ENCODE peak calls at places on chromosomes 2 and 18, in eight cellular contexts. One of them, this sample, is unnamed.

GRCh38 chr2:8543412-8544167 is 138.3 kb upstream of the ID2 start:
- DNase-seq in heart left ventricle: peak
- DNase-seq in nephron progenitor cell: no peak
- DNase-seq in neural progenitor cell: no peak
- DNase-seq in ovary: no peak
- DNase-seq in brain microvascular endothelial cell: peak
- DNase-seq in cardiac muscle cell: no peak
- DNase-seq in hepatocyte: no peak
- DNase-seq in this sample: peak

GRCh38 chr2:83191316-83191715 is 1267.8 kb downstream of the SUCLG1 start:
- DNase-seq in nephron progenitor cell: no peak
- DNase-seq in neural progenitor cell: no peak
- DNase-seq in heart left ventricle: no peak
- DNase-seq in cardiac muscle cell: no peak
- DNase-seq in ovary: no peak
- DNase-seq in hepatocyte: no peak
- DNase-seq in brain microvascular endothelial cell: peak
- DNase-seq in this sample: no peak

GRCh38 chr2:126513033-126513432 is 142.9 kb upstream of the GYPC start:
- DNase-seq in neural progenitor cell: no peak
- DNase-seq in ovary: no peak
- DNase-seq in nephron progenitor cell: no peak
- DNase-seq in hepatocyte: peak
- DNase-seq in cardiac muscle cell: no peak
- DNase-seq in heart left ventricle: no peak
- DNase-seq in brain microvascular endothelial cell: peak
- DNase-seq in this sample: peak

GRCh38 chr18:59810183-59810582 is 89.6 kb upstream of the PMAIP1 start:
- DNase-seq in ovary: no peak
- DNase-seq in nephron progenitor cell: no peak
- DNase-seq in heart left ventricle: no peak
- DNase-seq in hepatocyte: no peak
- DNase-seq in neural progenitor cell: no peak
- DNase-seq in brain microvascular endothelial cell: no peak
- DNase-seq in cardiac muscle cell: no peak
- DNase-seq in this sample: no peak

GRCh38 chr2:178392215-178392614 is 58.8 kb downstream of the PRKRA start:
- DNase-seq in hepatocyte: no peak
- DNase-seq in neural progenitor cell: no peak
- DNase-seq in heart left ventricle: no peak
- DNase-seq in ovary: no peak
- DNase-seq in brain microvascular endothelial cell: no peak
- DNase-seq in nephron progenitor cell: no peak
- DNase-seq in cardiac muscle cell: no peak
- DNase-seq in this sample: peak

GRCh38 chr2:14524041-14524802 is 108.3 kb upstream of the LRATD1 start:
- DNase-seq in cardiac muscle cell: no peak
- DNase-seq in nephron progenitor cell: no peak
- DNase-seq in hepatocyte: no peak
- DNase-seq in brain microvascular endothelial cell: no peak
- DNase-seq in neural progenitor cell: no peak
- DNase-seq in heart left ventricle: no peak
- DNase-seq in ovary: no peak
- DNase-seq in this sample: peak

GRCh38 chr2:30736461-30737325 is 70.6 kb downstream of the CAPN13 start:
- DNase-seq in heart left ventricle: no peak
- DNase-seq in nephron progenitor cell: no peak
- DNase-seq in ovary: no peak
- DNase-seq in hepatocyte: no peak
- DNase-seq in neural progenitor cell: no peak
- DNase-seq in cardiac muscle cell: no peak
- DNase-seq in brain microvascular endothelial cell: no peak
- DNase-seq in this sample: no peak

GRCh38 chr2:98926601-98927000 is 9.4 kb downstream of the CRACDL start:
- DNase-seq in hepatocyte: no peak
- DNase-seq in neural progenitor cell: no peak
- DNase-seq in ovary: no peak
- DNase-seq in cardiac muscle cell: no peak
- DNase-seq in heart left ventricle: no peak
- DNase-seq in brain microvascular endothelial cell: no peak
- DNase-seq in nephron progenitor cell: no peak
- DNase-seq in this sample: peak

GRCh38 chr2:212274215-212274614 is 264.4 kb downstream of the ERBB4 start:
- DNase-seq in cardiac muscle cell: no peak
- DNase-seq in nephron progenitor cell: no peak
- DNase-seq in ovary: no peak
- DNase-seq in heart left ventricle: no peak
- DNase-seq in neural progenitor cell: no peak
- DNase-seq in brain microvascular endothelial cell: no peak
- DNase-seq in hepatocyte: no peak
- DNase-seq in this sample: no peak

GRCh38 chr2:239329972-239330572 is 70.7 kb downstream of the HDAC4 start:
- DNase-seq in cardiac muscle cell: no peak
- DNase-seq in heart left ventricle: peak
- DNase-seq in ovary: peak
- DNase-seq in neural progenitor cell: no peak
- DNase-seq in hepatocyte: no peak
- DNase-seq in brain microvascular endothelial cell: no peak
- DNase-seq in nephron progenitor cell: no peak
- DNase-seq in this sample: no peak

GRCh38 chr18:67410075-67410474 is 106.4 kb downstream of the DSEL start:
- DNase-seq in brain microvascular endothelial cell: no peak
- DNase-seq in heart left ventricle: no peak
- DNase-seq in nephron progenitor cell: no peak
- DNase-seq in ovary: no peak
- DNase-seq in cardiac muscle cell: no peak
- DNase-seq in neural progenitor cell: no peak
- DNase-seq in hepatocyte: no peak
- DNase-seq in this sample: no peak

GRCh38 chr18:23021625-23022024 is 88.5 kb downstream of the RBBP8 start:
- DNase-seq in cardiac muscle cell: no peak
- DNase-seq in ovary: no peak
- DNase-seq in brain microvascular endothelial cell: no peak
- DNase-seq in neural progenitor cell: no peak
- DNase-seq in hepatocyte: no peak
- DNase-seq in nephron progenitor cell: no peak
- DNase-seq in heart left ventricle: no peak
- DNase-seq in this sample: no peak

GRCh38 chr2:104046466-104046865 is 807.4 kb upstream of the POU3F3 start:
- DNase-seq in neural progenitor cell: no peak
- DNase-seq in nephron progenitor cell: no peak
- DNase-seq in heart left ventricle: no peak
- DNase-seq in cardiac muscle cell: no peak
- DNase-seq in ovary: no peak
- DNase-seq in hepatocyte: no peak
- DNase-seq in brain microvascular endothelial cell: no peak
- DNase-seq in this sample: no peak

GRCh38 chr18:68448736-68449135 is 266.2 kb downstream of the TMX3 start:
- DNase-seq in neural progenitor cell: no peak
- DNase-seq in heart left ventricle: no peak
- DNase-seq in nephron progenitor cell: no peak
- DNase-seq in cardiac muscle cell: no peak
- DNase-seq in ovary: no peak
- DNase-seq in hepatocyte: no peak
- DNase-seq in brain microvascular endothelial cell: peak
- DNase-seq in this sample: peak

GRCh38 chr2:217525076-217525475 is 477.7 kb downstream of the TNS1 start:
- DNase-seq in hepatocyte: no peak
- DNase-seq in cardiac muscle cell: no peak
- DNase-seq in brain microvascular endothelial cell: no peak
- DNase-seq in nephron progenitor cell: no peak
- DNase-seq in heart left ventricle: no peak
- DNase-seq in ovary: no peak
- DNase-seq in neural progenitor cell: no peak
- DNase-seq in this sample: no peak

DNA sequence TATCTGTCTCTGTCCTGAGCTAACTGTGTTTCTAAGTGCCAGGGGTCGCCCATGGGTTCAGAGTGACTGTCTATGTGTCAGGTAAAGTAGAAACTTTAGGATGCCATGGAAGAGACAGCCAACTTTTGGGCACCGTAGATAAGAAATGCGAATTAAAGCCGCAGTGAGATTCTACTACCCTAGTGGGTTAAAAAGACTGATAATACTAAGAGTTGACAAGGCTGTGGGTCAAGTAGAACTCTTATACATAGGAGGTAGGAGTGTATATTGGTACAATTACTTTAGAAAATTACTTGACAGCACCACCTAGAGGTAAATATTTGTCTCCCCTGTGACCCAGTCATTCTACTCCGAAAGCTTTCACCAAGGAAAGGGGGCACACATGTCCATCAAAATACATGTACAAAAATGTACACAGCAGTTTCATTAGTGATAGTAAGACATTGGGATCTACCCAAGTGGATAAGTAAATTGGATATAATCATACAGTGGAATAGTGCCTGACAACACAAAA is 371.3 kb downstream of the SLC4A3 start:
- DNase-seq in heart left ventricle: no peak
- DNase-seq in cardiac muscle cell: no peak
- DNase-seq in brain microvascular endothelial cell: no peak
- DNase-seq in neural progenitor cell: no peak
- DNase-seq in ovary: no peak
- DNase-seq in nephron progenitor cell: no peak
- DNase-seq in hepatocyte: no peak
- DNase-seq in this sample: no peak
- TF ChIP-seq CTCF in heart left ventricle: no peak
- TF ChIP-seq CTCF in cardiac muscle cell: no peak
- TF ChIP-seq CTCF in brain microvascular endothelial cell: no peak
- TF ChIP-seq CTCF in neural progenitor cell: peak
- TF ChIP-seq CTCF in ovary: no peak
- TF ChIP-seq CTCF in nephron progenitor cell: no peak
- TF ChIP-seq CTCF in hepatocyte: no peak
- TF ChIP-seq CTCF in this sample: no peak

GRCh38 chr2:50346104-50346503 is 685.8 kb downstream of the NRXN1 start:
- DNase-seq in brain microvascular endothelial cell: no peak
- DNase-seq in ovary: no peak
- DNase-seq in hepatocyte: peak
- DNase-seq in neural progenitor cell: peak
- DNase-seq in cardiac muscle cell: peak
- DNase-seq in heart left ventricle: no peak
- DNase-seq in nephron progenitor cell: peak
- DNase-seq in this sample: no peak
- TF ChIP-seq CTCF in brain microvascular endothelial cell: no peak
- TF ChIP-seq CTCF in ovary: no peak
- TF ChIP-seq CTCF in hepatocyte: no peak
- TF ChIP-seq CTCF in neural progenitor cell: peak
- TF ChIP-seq CTCF in cardiac muscle cell: no peak
- TF ChIP-seq CTCF in heart left ventricle: no peak
- TF ChIP-seq CTCF in nephron progenitor cell: no peak
- TF ChIP-seq CTCF in this sample: no peak

DNA sequence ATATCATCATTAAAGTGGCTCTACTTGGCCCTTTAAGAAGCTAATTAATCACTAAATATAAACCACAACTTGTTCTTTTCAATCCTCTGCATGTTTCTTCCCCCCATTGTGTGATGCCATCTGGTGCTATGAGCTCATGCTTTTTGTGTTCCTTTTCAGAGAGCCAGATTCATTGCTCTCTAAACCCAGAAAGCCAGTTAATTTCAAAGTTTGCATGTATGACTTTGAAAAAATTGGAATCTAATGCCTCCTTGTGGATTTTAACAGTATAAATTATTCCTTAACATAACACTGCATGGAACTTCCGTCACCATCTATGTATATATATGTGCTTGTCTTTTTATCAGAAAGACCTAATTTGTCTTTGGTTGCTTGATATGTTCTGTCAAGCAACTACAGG is 31.1 kb downstream of the TMEM178A start:
- DNase-seq in nephron progenitor cell: no peak
- DNase-seq in cardiac muscle cell: no peak
- DNase-seq in ovary: no peak
- DNase-seq in brain microvascular endothelial cell: peak
- DNase-seq in heart left ventricle: no peak
- DNase-seq in hepatocyte: peak
- DNase-seq in neural progenitor cell: no peak
- DNase-seq in this sample: peak
- TF ChIP-seq CTCF in nephron progenitor cell: no peak
- TF ChIP-seq CTCF in cardiac muscle cell: peak
- TF ChIP-seq CTCF in ovary: no peak
- TF ChIP-seq CTCF in brain microvascular endothelial cell: peak
- TF ChIP-seq CTCF in heart left ventricle: peak
- TF ChIP-seq CTCF in hepatocyte: peak
- TF ChIP-seq CTCF in neural progenitor cell: no peak
- TF ChIP-seq CTCF in this sample: peak

GRCh38 chr2:164693390-164693789 is 72.1 kb upstream of the GRB14 start:
- DNase-seq in nephron progenitor cell: no peak
- DNase-seq in ovary: no peak
- DNase-seq in neural progenitor cell: no peak
- DNase-seq in heart left ventricle: no peak
- DNase-seq in brain microvascular endothelial cell: no peak
- DNase-seq in cardiac muscle cell: no peak
- DNase-seq in hepatocyte: no peak
- DNase-seq in this sample: no peak

GRCh38 chr2:164694275-164694695 is 73.0 kb upstream of the GRB14 start:
- DNase-seq in brain microvascular endothelial cell: no peak
- DNase-seq in ovary: no peak
- DNase-seq in nephron progenitor cell: no peak
- DNase-seq in cardiac muscle cell: no peak
- DNase-seq in neural progenitor cell: no peak
- DNase-seq in hepatocyte: peak
- DNase-seq in heart left ventricle: no peak
- DNase-seq in this sample: no peak

GRCh38 chr2:164693834-164694233 is 72.6 kb upstream of the GRB14 start:
- DNase-seq in nephron progenitor cell: no peak
- DNase-seq in heart left ventricle: no peak
- DNase-seq in neural progenitor cell: no peak
- DNase-seq in brain microvascular endothelial cell: no peak
- DNase-seq in ovary: no peak
- DNase-seq in hepatocyte: no peak
- DNase-seq in cardiac muscle cell: no peak
- DNase-seq in this sample: no peak

GRCh38 chr2:164697688-164698290 is 76.5 kb upstream of the GRB14 start:
- DNase-seq in hepatocyte: peak
- DNase-seq in nephron progenitor cell: no peak
- DNase-seq in brain microvascular endothelial cell: no peak
- DNase-seq in heart left ventricle: no peak
- DNase-seq in cardiac muscle cell: peak
- DNase-seq in ovary: no peak
- DNase-seq in neural progenitor cell: peak
- DNase-seq in this sample: peak

DNA sequence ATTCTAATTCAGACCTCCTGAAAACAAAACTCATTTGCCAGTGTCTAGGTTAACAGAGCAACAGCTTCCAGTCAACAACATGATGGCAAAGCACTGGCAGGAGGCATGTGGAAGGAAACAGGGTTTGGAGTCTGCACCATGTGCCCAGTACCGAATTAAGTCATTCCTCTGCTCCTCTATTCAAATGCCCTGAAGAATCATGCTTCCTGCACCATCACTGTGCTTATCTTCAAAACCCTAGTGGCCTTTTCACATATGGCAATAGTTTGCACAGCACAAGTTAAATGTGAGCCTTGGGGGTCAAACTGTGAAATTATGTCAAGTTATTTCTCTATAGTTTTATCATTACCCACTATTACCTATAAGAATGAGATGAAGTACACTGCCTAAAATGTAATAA is 75.4 kb upstream of the GRB14 start:
- DNase-seq in heart left ventricle: no peak
- DNase-seq in hepatocyte: no peak
- DNase-seq in ovary: no peak
- DNase-seq in brain microvascular endothelial cell: no peak
- DNase-seq in nephron progenitor cell: no peak
- DNase-seq in neural progenitor cell: no peak
- DNase-seq in cardiac muscle cell: peak
- DNase-seq in this sample: no peak
- TF ChIP-seq CTCF in heart left ventricle: peak
- TF ChIP-seq CTCF in hepatocyte: no peak
- TF ChIP-seq CTCF in ovary: no peak
- TF ChIP-seq CTCF in brain microvascular endothelial cell: peak
- TF ChIP-seq CTCF in nephron progenitor cell: no peak
- TF ChIP-seq CTCF in neural progenitor cell: peak
- TF ChIP-seq CTCF in cardiac muscle cell: no peak
- TF ChIP-seq CTCF in this sample: no peak